ENCODE peak calls at places on chromosome 22, in nine cellular contexts. T, E, C, H, X, O, P, U and Y are unnamed samples.

GRCh38 chr22:48228468-48228867 is 1466.0 kb downstream of the TBC1D22A start:
- DNase-seq in E (no peak), U (no peak), O (no peak), T (no peak), X (no peak), H (no peak), C (peak), P (no peak), Y (peak)

GRCh38 chr22:25702571-25703167 is 39.3 kb upstream of the MYO18B start:
- DNase-seq in U (peak), P (no peak), H (no peak), O (no peak), X (no peak), C (no peak), E (no peak), T (no peak), Y (no peak)

GRCh38 chr22:47202819-47203553 is 440.5 kb downstream of the TBC1D22A start:
- DNase-seq in T (no peak), P (no peak), H (no peak), X (no peak), U (no peak), O (no peak), E (no peak), C (peak), Y (peak)

GRCh38 chr22:46056169-46057041 is 79.4 kb upstream of the WNT7B start:
- DNase-seq in U (no peak), T (peak), E (peak), C (peak), O (no peak), P (peak), H (no peak), X (no peak), Y (peak)

GRCh38 chr22:27866136-27867091 is 52.6 kb downstream of the PITPNB start:
- DNase-seq in H (peak), C (peak), O (peak), U (peak), X (no peak), E (peak), P (no peak), T (peak), Y (no peak)

GRCh38 chr22:19526076-19526701 is 2.0 kb upstream of the CLDN5 start:
- DNase-seq in X (no peak), C (no peak), T (no peak), P (no peak), E (no peak), O (no peak), H (no peak), U (no peak), Y (peak)

GRCh38 chr22:33922268-33922667 is 2.0 kb upstream of the LARGE1 start:
- DNase-seq in O (no peak), U (no peak), E (peak), P (peak), C (peak), T (peak), X (peak), H (no peak), Y (peak)

GRCh38 chr22:33389927-33390326 is 331.7 kb upstream of the SYN3 start:
- DNase-seq in T (no peak), P (no peak), C (no peak), U (no peak), O (no peak), X (no peak), E (no peak), H (peak), Y (no peak)

GRCh38 chr22:46574993-46575914 is 37.8 kb upstream of the CELSR1 start:
- DNase-seq in H (no peak), E (no peak), C (no peak), O (peak), X (peak), U (no peak), P (peak), T (peak), Y (peak)

GRCh38 chr22:46936378-46936916 is 174.0 kb downstream of the TBC1D22A start:
- DNase-seq in H (no peak), U (no peak), E (no peak), C (peak), O (no peak), X (no peak), P (no peak), T (peak), Y (no peak)

DNA sequence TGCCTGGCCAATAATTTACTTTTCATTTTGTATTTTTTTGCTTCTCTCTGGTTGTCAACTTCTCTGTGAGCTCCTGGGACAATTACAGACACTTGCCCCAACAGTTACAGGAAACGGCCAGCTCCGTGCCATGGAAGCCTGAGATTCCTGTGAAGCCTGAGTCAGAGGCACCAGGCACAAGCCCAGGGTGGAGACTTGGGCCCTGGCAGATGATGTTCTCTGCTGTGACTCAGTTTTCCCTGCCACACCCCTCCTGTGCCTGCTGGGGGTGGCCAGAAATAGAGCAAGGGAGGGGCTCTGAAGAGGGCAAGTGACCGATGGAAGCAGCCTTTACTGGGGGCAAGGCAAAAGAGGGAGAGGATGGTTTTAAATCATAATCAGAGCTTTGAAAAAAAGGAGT is 4.9 kb downstream of the ATP5MGL start:
- DNase-seq in E (peak), P (peak), O (peak), U (peak), X (no peak), T (no peak), H (no peak), C (peak), Y (no peak)
- H3K27ac ChIP-seq in E (peak), P (peak), O (peak), U (peak), X (no peak), T (no peak), H (peak), C (peak), Y (no peak)

GRCh38 chr22:35380537-35381423 is at the start of gene HMOX1:
- DNase-seq in H (peak), T (peak), O (peak), U (peak), C (peak), P (peak), X (peak), E (peak), Y (peak)
- H3K27ac ChIP-seq in H (peak), T (peak), O (peak), U (peak), C (no peak), P (peak), X (no peak), E (peak), Y (peak)

GRCh38 chr22:36117053-36117554 is 43.5 kb downstream of the APOL3 start:
- DNase-seq in U (no peak), H (no peak), C (no peak), X (no peak), T (no peak), E (no peak), P (no peak), O (no peak), Y (no peak)
- H3K27ac ChIP-seq in U (no peak), H (no peak), C (no peak), X (no peak), T (no peak), E (no peak), P (no peak), O (no peak), Y (no peak)

GRCh38 chr22:17698948-17699347 is 60.4 kb downstream of the BCL2L13 start:
- DNase-seq in O (no peak), E (no peak), T (no peak), U (no peak), X (no peak), H (no peak), P (no peak), C (no peak), Y (no peak)
- H3K27ac ChIP-seq in O (no peak), E (no peak), T (no peak), U (no peak), X (no peak), H (no peak), P (no peak), C (no peak), Y (no peak)

DNA sequence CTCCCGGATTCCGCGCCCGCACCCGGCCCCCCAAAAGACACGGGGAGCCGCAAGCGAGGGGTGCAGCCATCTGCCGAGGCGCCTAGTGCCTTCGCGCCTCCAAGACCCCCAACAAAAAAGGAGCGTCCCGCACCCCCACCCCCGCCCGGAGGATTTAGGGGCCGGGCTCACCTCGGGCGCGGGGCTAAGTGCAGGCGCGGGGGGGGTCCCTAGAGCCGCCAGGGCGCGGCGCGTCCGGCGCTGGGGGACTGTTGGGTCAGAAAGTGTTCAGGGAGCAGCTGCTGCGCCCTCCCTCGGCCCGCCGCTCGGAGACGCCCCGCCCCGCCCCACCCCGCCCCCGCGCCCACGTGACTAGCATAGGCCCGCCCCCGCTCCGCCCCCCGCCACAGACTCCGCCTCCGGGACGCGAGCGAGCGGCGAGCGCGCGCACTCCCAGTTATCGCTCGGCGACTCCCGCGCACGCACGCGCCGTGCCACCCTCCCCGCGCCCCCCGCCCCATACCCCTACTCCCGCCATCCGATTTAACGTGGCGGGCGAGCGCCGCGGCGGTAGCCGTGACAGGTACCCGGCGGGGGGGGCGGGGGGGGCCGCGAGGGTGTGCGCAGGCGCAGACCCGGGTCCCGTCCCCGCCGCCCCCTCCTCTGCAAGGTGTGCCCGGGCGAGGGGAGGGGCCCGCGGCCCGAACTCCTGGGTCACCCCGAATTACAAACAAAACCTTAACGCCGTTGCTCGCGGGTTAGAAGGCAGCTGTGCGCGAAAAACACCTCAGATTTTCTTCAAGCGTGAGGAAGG is 56.2 kb downstream of the KCNJ4 start:
- DNase-seq in P (peak), O (no peak), U (peak), H (peak), E (peak), X (peak), C (peak), T (peak), Y (peak)
- H3K27ac ChIP-seq in P (peak), O (peak), U (peak), H (no peak), E (peak), X (peak), C (no peak), T (peak), Y (peak)

GRCh38 chr22:44317886-44318637 is 5.3 kb upstream of the SHISAL1 start:
- DNase-seq in X (no peak), O (no peak), T (no peak), U (no peak), P (no peak), H (no peak), C (no peak), E (no peak), Y (no peak)

GRCh38 chr22:44317163-44317455 is 4.4 kb upstream of the SHISAL1 start:
- DNase-seq in E (no peak), H (no peak), O (no peak), T (no peak), X (no peak), C (no peak), U (no peak), P (no peak), Y (no peak)

GRCh38 chr22:44318751-44319150 is 6.0 kb upstream of the SHISAL1 start:
- DNase-seq in P (no peak), E (no peak), U (no peak), T (no peak), O (no peak), H (no peak), X (no peak), C (no peak), Y (no peak)

GRCh38 chr22:44316393-44317162 is 3.8 kb upstream of the SHISAL1 start:
- DNase-seq in U (no peak), T (no peak), O (no peak), C (no peak), X (no peak), P (no peak), H (no peak), E (no peak), Y (no peak)

GRCh38 chr22:44319685-44320084 is 6.9 kb upstream of the SHISAL1 start:
- DNase-seq in P (no peak), H (no peak), E (no peak), U (no peak), O (no peak), T (no peak), C (no peak), X (no peak), Y (no peak)
- H3K27ac ChIP-seq in P (no peak), H (no peak), E (no peak), U (peak), O (no peak), T (no peak), C (no peak), X (no peak), Y (no peak)

GRCh38 chr22:31652911-31653684 is 8.9 kb downstream of the PISD start:
- DNase-seq in E (no peak), U (no peak), P (no peak), C (no peak), O (no peak), X (no peak), H (no peak), T (no peak), Y (no peak)

GRCh38 chr22:31651667-31652066 is 10.3 kb downstream of the PISD start:
- DNase-seq in C (no peak), T (no peak), E (no peak), U (no peak), X (no peak), O (no peak), P (no peak), H (no peak), Y (no peak)

GRCh38 chr22:31652129-31652528 is 9.9 kb downstream of the PISD start:
- DNase-seq in P (no peak), E (no peak), O (no peak), H (no peak), C (no peak), U (no peak), X (no peak), T (no peak), Y (no peak)

GRCh38 chr22:31653944-31654343 is 8.1 kb downstream of the PISD start:
- DNase-seq in H (no peak), U (no peak), X (no peak), C (no peak), P (no peak), T (no peak), E (no peak), O (no peak), Y (no peak)

GRCh38 chr22:31654408-31654807 is 7.6 kb downstream of the PISD start:
- DNase-seq in U (no peak), E (no peak), T (no peak), H (no peak), P (no peak), O (no peak), X (no peak), C (no peak), Y (no peak)
- H3K27ac ChIP-seq in U (no peak), E (no peak), T (no peak), H (no peak), P (no peak), O (no peak), X (no peak), C (no peak), Y (no peak)

GRCh38 chr22:24289138-24289537 is 18.5 kb downstream of the SPECC1L start:
- DNase-seq in E (no peak), T (no peak), O (no peak), X (no peak), H (peak), P (no peak), U (no peak), C (no peak), Y (no peak)
- H3K27ac ChIP-seq in E (peak), T (peak), O (no peak), X (peak), H (no peak), P (peak), U (no peak), C (no peak), Y (peak)

DNA sequence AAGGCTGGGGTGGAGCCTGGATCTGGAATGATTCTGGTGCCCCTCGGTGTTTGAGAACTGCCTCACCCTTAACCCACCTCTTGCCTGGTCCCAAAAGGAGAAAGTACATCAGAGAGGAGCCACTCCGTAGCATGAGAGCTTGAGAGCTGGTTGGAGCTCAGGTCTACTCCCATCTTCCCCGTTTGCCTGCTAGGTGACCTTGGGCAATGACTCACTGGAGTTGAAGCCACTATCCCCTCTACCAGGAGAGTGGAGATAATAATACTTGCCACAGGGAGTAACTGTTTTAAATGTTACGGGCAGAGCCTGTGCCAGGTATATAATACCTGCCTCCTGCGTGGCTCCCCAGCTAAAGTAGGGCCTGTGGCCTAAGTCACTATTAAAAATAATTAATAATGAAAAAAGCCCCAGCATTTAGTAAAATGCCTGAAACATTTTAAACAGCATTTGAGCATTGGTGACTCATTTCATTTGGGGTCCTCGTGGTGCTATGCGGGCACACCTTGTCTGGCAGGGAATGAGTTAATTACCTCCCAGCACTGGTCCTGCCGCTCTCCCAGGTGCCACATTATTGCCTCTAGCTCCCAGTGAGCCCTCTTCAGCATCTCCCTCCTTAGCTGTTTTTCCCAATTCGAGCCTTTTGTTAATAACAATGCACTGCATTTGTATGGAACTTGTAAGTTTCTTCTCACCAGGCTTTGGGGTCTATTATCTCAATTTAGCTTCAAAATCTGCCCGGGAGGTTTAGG is 22.5 kb downstream of the CYTH4 start:
- DNase-seq in E (no peak), X (peak), H (no peak), T (no peak), U (no peak), P (no peak), O (no peak), C (peak), Y (no peak)
- H3K27ac ChIP-seq in E (no peak), X (no peak), H (peak), T (no peak), U (peak), P (no peak), O (peak), C (peak), Y (peak)